ENCODE peak calls at places on chromosomes 13 and 19, in six cellular contexts. C is CD8-positive, alpha-beta T cell; F is fibroblast of lung; X is endodermal cell; K is right atrium auricular region; S is stomach. H is an unnamed sample. For H3K4me1, the result is how much of the 10 kb centered on the place peaks cover.

GRCh38 chr13:107553838-107554237 is 661.5 kb downstream of the LIG4 start:
- DNase-seq in F (peak), K (no peak), C (no peak), S (no peak), X (no peak), H (no peak)

GRCh38 chr13:40271511-40271910 is 394.9 kb downstream of the FOXO1 start:
- DNase-seq in X (no peak), K (no peak), S (no peak), C (no peak), F (no peak), H (no peak)

GRCh38 chr13:94764576-94765321 is 52.4 kb upstream of the SOX21 start:
- DNase-seq in K (no peak), S (no peak), C (no peak), X (no peak), F (peak), H (no peak)

GRCh38 chr19:33176670-33177416 is 17.3 kb upstream of the LRP3 start:
- DNase-seq in F (peak), K (peak), X (peak), C (peak), S (peak), H (peak)

GRCh38 chr19:49712397-49712859 is 21.5 kb downstream of the CPT1C start:
- DNase-seq in K (no peak), F (peak), S (no peak), C (no peak), X (peak), H (no peak)

GRCh38 chr19:30447276-30447870 is 75.2 kb downstream of the ZNF536 start:
- DNase-seq in S (no peak), X (no peak), F (peak), K (no peak), C (no peak), H (no peak)

GRCh38 chr13:22126433-22127021 is 455.7 kb downstream of the FGF9 start:
- DNase-seq in S (no peak), X (no peak), K (no peak), C (no peak), F (no peak), H (no peak)

GRCh38 chr19:24000656-24001055 is 86.0 kb downstream of the ZNF726 start:
- DNase-seq in S (no peak), K (no peak), F (no peak), X (no peak), C (no peak), H (no peak)

GRCh38 chr19:55152017-55152416 is 3.0 kb upstream of the TNNT1 start:
- DNase-seq in F (no peak), X (no peak), C (no peak), K (no peak), S (no peak), H (no peak)

GRCh38 chr19:29111581-29111980 is 101.4 kb downstream of the UQCRFS1 start:
- DNase-seq in K (no peak), S (no peak), C (no peak), X (no peak), F (no peak), H (no peak)

GRCh38 chr19:919157-920050 is 2.3 kb downstream of the KISS1R start:
- DNase-seq in S (no peak), X (peak), C (peak), F (no peak), K (no peak), H (peak)

GRCh38 chr13:30453727-30454126 is 12.0 kb downstream of the HMGB1 start:
- DNase-seq in F (no peak), S (no peak), K (no peak), X (no peak), C (no peak), H (no peak)

GRCh38 chr13:110663491-110663890 is 42.4 kb downstream of the CARS2 start:
- DNase-seq in S (no peak), C (no peak), K (no peak), X (no peak), F (no peak), H (peak)

GRCh38 chr19:42455621-42456081 is 12.9 kb upstream of the CXCL17 start:
- DNase-seq in S (no peak), X (no peak), C (no peak), F (no peak), K (no peak), H (no peak)

GRCh38 chr13:30119476-30119875 is 187.9 kb downstream of the KATNAL1 start:
- DNase-seq in C (peak), X (no peak), F (peak), K (no peak), S (no peak), H (no peak)

GRCh38 chr13:114110091-114110829 is 22.2 kb downstream of the RASA3 start:
- DNase-seq in K (peak), S (peak), F (no peak), C (peak), X (peak), H (peak)

GRCh38 chr13:60981407-60981806 is 434.2 kb downstream of the PCDH20 start:
- DNase-seq in X (no peak), C (no peak), F (no peak), K (no peak), S (no peak), H (no peak)

GRCh38 chr19:32458500-32459123 is 53.0 kb downstream of the DPY19L3 start:
- DNase-seq in S (no peak), X (no peak), C (no peak), K (no peak), F (no peak), H (no peak)

GRCh38 chr13:110322828-110323171 is 15.7 kb downstream of the COL4A2 start:
- DNase-seq in K (peak), X (no peak), C (no peak), F (no peak), S (no peak), H (no peak)

GRCh38 chr19:50794074-50794777 is 4.0 kb downstream of the ACP4 start:
- DNase-seq in C (no peak), S (no peak), F (no peak), X (no peak), K (no peak), H (no peak)

GRCh38 chr19:2769218-2769617 is 13.9 kb downstream of the SGTA start:
- DNase-seq in F (no peak), K (no peak), C (no peak), X (no peak), S (no peak), H (no peak)

GRCh38 chr13:90565985-90566713 is 781.3 kb upstream of the MIR17HG start:
- DNase-seq in X (no peak), K (no peak), F (no peak), S (no peak), C (no peak), H (no peak)

GRCh38 chr13:81406022-81406421 is 1065.1 kb upstream of the SPRY2 start:
- DNase-seq in C (no peak), K (no peak), X (no peak), F (no peak), S (no peak), H (no peak)
- H3K4me1 ChIP-seq in C (under half), K (under half), X (under half), F (under half), S (under half), H (under half)

DNA sequence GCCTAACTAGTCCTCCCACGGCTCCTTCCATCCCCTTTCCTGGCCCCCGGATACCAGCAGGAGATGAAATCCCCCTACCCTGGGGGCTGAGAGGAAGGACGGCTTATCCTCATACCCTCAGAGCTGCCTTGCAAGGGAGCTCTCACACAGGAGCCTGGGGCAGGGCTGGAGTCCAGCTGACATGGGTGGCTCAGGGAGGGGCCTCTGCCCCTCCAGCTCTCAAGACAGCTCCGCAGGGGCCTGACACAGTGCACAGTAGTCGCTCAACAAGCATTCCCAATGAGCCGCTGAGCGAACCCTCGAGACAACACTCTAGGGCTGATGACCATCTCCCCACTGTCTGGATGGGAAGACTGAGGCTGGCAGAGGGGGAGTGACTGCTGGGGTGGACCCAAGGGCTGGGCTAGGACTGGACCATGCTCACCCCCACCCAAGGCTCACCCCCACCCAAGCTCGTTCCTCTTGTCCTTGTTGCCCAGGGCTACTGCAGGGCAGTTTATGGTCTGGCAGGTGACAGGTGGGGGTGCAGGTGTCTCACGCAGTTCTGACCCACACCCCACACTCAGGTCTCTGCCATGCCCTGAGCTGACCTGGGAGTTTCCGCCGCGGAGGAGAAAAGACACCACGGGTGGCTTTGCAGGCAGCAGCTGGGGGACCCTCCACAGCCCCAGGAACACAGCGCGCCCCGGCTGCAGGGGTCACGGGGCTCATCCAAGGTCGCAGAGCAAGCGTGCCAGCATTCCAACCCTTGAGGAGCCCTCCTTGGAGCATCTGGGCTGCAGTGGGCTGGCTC is 3.9 kb downstream of the ZBTB7A start:
- DNase-seq in S (no peak), F (no peak), X (no peak), C (no peak), K (no peak), H (no peak)
- H3K4me1 ChIP-seq in S (half or more), F (half or more), X (under half), C (half or more), K (under half), H (under half)

GRCh38 chr19:5623397-5624153 is 692 bp downstream of the SAFB start:
- DNase-seq in S (no peak), F (no peak), C (no peak), X (peak), K (no peak), H (peak)
- H3K4me1 ChIP-seq in S (half or more), F (under half), C (half or more), X (under half), K (under half), H (under half)

DNA sequence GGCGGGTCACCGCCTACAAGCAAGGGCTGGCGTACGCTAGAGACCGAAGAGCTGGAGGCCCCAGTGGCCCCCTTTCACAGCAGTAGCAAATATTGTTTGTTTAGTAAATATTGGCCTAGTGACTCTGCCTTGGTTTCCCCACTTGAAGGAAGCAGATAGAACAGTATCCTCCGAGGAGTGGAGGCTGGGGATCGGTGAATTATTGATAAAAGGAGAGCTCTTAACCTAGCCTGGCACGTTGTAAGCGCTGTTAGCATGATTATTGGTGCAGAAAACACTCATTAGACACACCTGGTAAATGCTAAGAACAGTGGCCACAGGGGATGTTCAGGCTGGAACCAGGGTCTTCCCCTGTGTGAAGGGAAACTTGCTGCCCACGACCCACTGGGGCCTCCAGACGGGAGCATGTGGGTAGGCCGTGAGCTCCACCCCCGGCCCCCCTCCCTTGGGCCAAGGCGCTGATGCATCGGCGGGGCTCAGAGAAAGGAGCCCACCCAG is 2.2 kb downstream of the IER2 start:
- DNase-seq in K (no peak), X (no peak), F (no peak), C (no peak), S (no peak), H (no peak)
- H3K4me1 ChIP-seq in K (under half), X (under half), F (under half), C (under half), S (under half), H (under half)